ENCODE peak calls at places on chromosome 16, in five cellular contexts. One of them, this sample, is unnamed.

GRCh38 chr16:67183-67791 is 5.1 kb downstream of the RHBDF1 start:
- DNase-seq in ovary: no peak
- DNase-seq in tibial nerve: no peak
- DNase-seq in body of pancreas: no peak
- DNase-seq in heart left ventricle: no peak
- DNase-seq in this sample: no peak

GRCh38 chr16:68786685-68787418 is 49.8 kb downstream of the CDH1 start:
- DNase-seq in body of pancreas: peak; percentile 89
- DNase-seq in heart left ventricle: peak; percentile 20
- DNase-seq in tibial nerve: no peak
- DNase-seq in ovary: peak; percentile 37
- DNase-seq in this sample: peak; percentile 65

GRCh38 chr16:59021751-59022150 is 287.6 kb upstream of the GOT2 start:
- DNase-seq in body of pancreas: no peak
- DNase-seq in ovary: no peak
- DNase-seq in heart left ventricle: no peak
- DNase-seq in tibial nerve: no peak
- DNase-seq in this sample: no peak

GRCh38 chr16:81558444-81559175 is 114.0 kb downstream of the CMIP start:
- DNase-seq in tibial nerve: no peak
- DNase-seq in ovary: no peak
- DNase-seq in body of pancreas: peak; percentile 95
- DNase-seq in heart left ventricle: no peak
- DNase-seq in this sample: peak; percentile 89

GRCh38 chr16:82197540-82198240 is 27.7 kb upstream of the MPHOSPH6 start:
- DNase-seq in ovary: no peak
- DNase-seq in heart left ventricle: no peak
- DNase-seq in tibial nerve: no peak
- DNase-seq in body of pancreas: no peak
- DNase-seq in this sample: peak; percentile 57

GRCh38 chr16:89453662-89454321 is 36.6 kb downstream of the ANKRD11 start:
- DNase-seq in heart left ventricle: no peak
- DNase-seq in ovary: no peak
- DNase-seq in tibial nerve: no peak
- DNase-seq in body of pancreas: peak; percentile 70
- DNase-seq in this sample: no peak

GRCh38 chr16:67035364-67035763 is 6.4 kb downstream of the CBFB start:
- DNase-seq in body of pancreas: no peak
- DNase-seq in ovary: no peak
- DNase-seq in heart left ventricle: no peak
- DNase-seq in tibial nerve: no peak
- DNase-seq in this sample: no peak

GRCh38 chr16:64250866-64251265 is 871.0 kb downstream of the CDH11 start:
- DNase-seq in body of pancreas: no peak
- DNase-seq in tibial nerve: no peak
- DNase-seq in ovary: no peak
- DNase-seq in heart left ventricle: no peak
- DNase-seq in this sample: no peak

GRCh38 chr16:53950677-53951076 is 246.7 kb downstream of the FTO start:
- DNase-seq in ovary: no peak
- DNase-seq in body of pancreas: no peak
- DNase-seq in tibial nerve: no peak
- DNase-seq in heart left ventricle: no peak
- DNase-seq in this sample: no peak

GRCh38 chr16:85965125-85965524 is 66.2 kb downstream of the IRF8 start:
- DNase-seq in ovary: no peak
- DNase-seq in body of pancreas: no peak
- DNase-seq in heart left ventricle: no peak
- DNase-seq in tibial nerve: no peak
- DNase-seq in this sample: no peak
- TF ChIP-seq POLR2A in ovary: no peak
- TF ChIP-seq POLR2A in body of pancreas: no peak
- TF ChIP-seq POLR2A in heart left ventricle: no peak
- TF ChIP-seq POLR2A in tibial nerve: no peak
- TF ChIP-seq POLR2A in this sample: no peak

DNA sequence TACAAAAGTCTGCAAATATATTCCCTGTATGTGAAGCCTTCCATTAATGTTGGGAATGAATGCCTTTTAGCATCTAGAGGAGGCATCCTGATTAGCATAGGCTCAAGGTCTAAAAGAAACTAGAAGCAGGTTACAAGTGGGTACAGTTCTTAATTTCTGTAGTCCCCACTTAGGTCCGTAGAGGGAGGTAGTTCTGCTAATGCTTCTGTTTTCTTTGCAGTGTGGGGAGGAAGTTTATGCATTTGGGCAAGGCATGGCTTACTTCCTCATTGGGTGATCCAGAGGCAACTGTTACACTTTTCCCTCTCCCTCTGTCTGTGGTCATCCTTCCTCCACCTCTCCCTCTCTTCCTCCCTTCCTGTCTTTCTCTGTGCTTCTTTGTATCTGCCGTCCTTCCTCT is 108.4 kb upstream of the ZKSCAN2 start:
- DNase-seq in body of pancreas: no peak
- DNase-seq in tibial nerve: no peak
- DNase-seq in ovary: no peak
- DNase-seq in heart left ventricle: no peak
- DNase-seq in this sample: no peak
- H3K36me3 ChIP-seq in body of pancreas: no peaks in the 10 kb centered on the region
- H3K36me3 ChIP-seq in tibial nerve: no peaks in the 10 kb centered on the region
- H3K36me3 ChIP-seq in ovary: no peaks in the 10 kb centered on the region
- H3K36me3 ChIP-seq in heart left ventricle: no peaks in the 10 kb centered on the region
- H3K36me3 ChIP-seq in this sample: no peaks in the 10 kb centered on the region

GRCh38 chr16:84599528-84600202 is 18.2 kb downstream of the COTL1 start:
- DNase-seq in heart left ventricle: peak; percentile 48
- DNase-seq in tibial nerve: peak; percentile 56
- DNase-seq in body of pancreas: peak; percentile 24
- DNase-seq in ovary: peak; percentile 43
- DNase-seq in this sample: no peak
- TF ChIP-seq POLR2A in heart left ventricle: no peak
- TF ChIP-seq POLR2A in tibial nerve: no peak
- TF ChIP-seq POLR2A in body of pancreas: no peak
- TF ChIP-seq POLR2A in ovary: no peak
- TF ChIP-seq POLR2A in this sample: no peak

GRCh38 chr16:56480776-56481467 is 29.6 kb downstream of the OGFOD1 start:
- DNase-seq in ovary: no peak
- DNase-seq in tibial nerve: no peak
- DNase-seq in heart left ventricle: no peak
- DNase-seq in body of pancreas: no peak
- DNase-seq in this sample: no peak
- H3K36me3 ChIP-seq in ovary: no peaks in the 10 kb centered on the region
- H3K36me3 ChIP-seq in tibial nerve: peaks cover 93% of the 10 kb centered on the region
- H3K36me3 ChIP-seq in heart left ventricle: peaks cover 66% of the 10 kb centered on the region
- H3K36me3 ChIP-seq in body of pancreas: no peaks in the 10 kb centered on the region
- H3K36me3 ChIP-seq in this sample: no peaks in the 10 kb centered on the region

GRCh38 chr16:22188595-22189442 is 17.3 kb upstream of the EEF2K start:
- DNase-seq in ovary: peak; percentile 61
- DNase-seq in heart left ventricle: peak; percentile 72
- DNase-seq in tibial nerve: peak; percentile 67
- DNase-seq in body of pancreas: peak; percentile 83
- DNase-seq in this sample: peak; percentile 86

GRCh38 chr16:22189473-22190168 is 16.5 kb upstream of the EEF2K start:
- DNase-seq in ovary: peak; percentile 81
- DNase-seq in body of pancreas: peak; percentile 70
- DNase-seq in tibial nerve: peak; percentile 55
- DNase-seq in heart left ventricle: peak; percentile 80
- DNase-seq in this sample: peak; percentile 88

GRCh38 chr16:22191089-22191965 is 14.8 kb upstream of the EEF2K start:
- DNase-seq in tibial nerve: peak; percentile 100
- DNase-seq in body of pancreas: peak; percentile 100
- DNase-seq in heart left ventricle: peak; percentile 99
- DNase-seq in ovary: peak; percentile 100
- DNase-seq in this sample: peak; percentile 99

GRCh38 chr16:22191966-22192260 is 14.2 kb upstream of the EEF2K start:
- DNase-seq in heart left ventricle: no peak
- DNase-seq in tibial nerve: no peak
- DNase-seq in ovary: peak; percentile 47
- DNase-seq in body of pancreas: peak; percentile 33
- DNase-seq in this sample: no peak

GRCh38 chr16:22190169-22191088 is 15.6 kb upstream of the EEF2K start:
- DNase-seq in tibial nerve: peak; percentile 100
- DNase-seq in ovary: peak; percentile 100
- DNase-seq in body of pancreas: peak; percentile 100
- DNase-seq in heart left ventricle: peak; percentile 100
- DNase-seq in this sample: peak; percentile 100
- TF ChIP-seq POLR2A in tibial nerve: peak; percentile 87
- TF ChIP-seq POLR2A in ovary: peak; percentile 51
- TF ChIP-seq POLR2A in body of pancreas: peak; percentile 51
- TF ChIP-seq POLR2A in heart left ventricle: no peak
- TF ChIP-seq POLR2A in this sample: peak; percentile 92

DNA sequence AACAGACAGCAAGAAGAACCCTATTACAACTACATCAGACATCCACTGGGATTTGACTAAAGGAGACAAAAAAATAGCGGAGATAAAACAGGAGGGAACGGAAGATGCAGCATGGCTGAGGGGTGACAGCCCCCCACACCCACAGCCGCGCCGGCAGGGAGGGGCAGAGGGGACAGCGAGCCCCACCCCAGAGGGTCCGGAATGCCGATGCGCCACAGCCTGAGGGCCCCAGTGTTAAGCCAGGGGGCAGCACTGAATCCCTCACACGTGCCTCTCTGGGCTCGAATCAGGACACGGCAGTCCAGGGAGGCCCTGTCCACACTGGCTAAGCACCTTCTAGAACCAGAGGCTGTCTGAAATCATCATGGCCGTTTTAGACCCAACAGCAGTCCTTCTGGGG is 18.8 kb downstream of the MAP1LC3B start:
- DNase-seq in ovary: no peak
- DNase-seq in heart left ventricle: no peak
- DNase-seq in body of pancreas: no peak
- DNase-seq in tibial nerve: no peak
- DNase-seq in this sample: no peak
- H3K36me3 ChIP-seq in ovary: no peaks in the 10 kb centered on the region
- H3K36me3 ChIP-seq in heart left ventricle: peaks cover 68% of the 10 kb centered on the region
- H3K36me3 ChIP-seq in body of pancreas: peaks cover 16% of the 10 kb centered on the region
- H3K36me3 ChIP-seq in tibial nerve: peaks cover 94% of the 10 kb centered on the region
- H3K36me3 ChIP-seq in this sample: peaks cover 7% of the 10 kb centered on the region

This sample was measured in prostate gland.